ENCODE peak calls at places on chromosome 4, in eight cellular contexts. U, X, T, W, M, D, Q and B are unnamed samples.

GRCh38 chr4:142683997-142684396 is 162.1 kb downstream of the INPP4B start:
- DNase-seq in U (no peak), X (no peak), T (no peak), W (no peak), M (no peak), D (no peak), Q (no peak), B (no peak)

GRCh38 chr4:152293527-152293926 is 242.4 kb downstream of the FBXW7 start:
- DNase-seq in U (no peak), X (no peak), T (no peak), W (no peak), M (no peak), D (no peak), Q (no peak), B (no peak)

GRCh38 chr4:76147454-76148141 is 599 bp downstream of the NUP54 start:
- DNase-seq in U (peak; percentile 60), X (no peak), T (peak; percentile 32), W (no peak), M (peak; percentile 28), D (peak; percentile 46), Q (peak; percentile 72), B (peak; percentile 77)

GRCh38 chr4:149164282-149164681 is 651.4 kb downstream of the IQCM start:
- DNase-seq in U (no peak), X (no peak), T (no peak), W (no peak), M (no peak), D (no peak), Q (no peak), B (peak; percentile 5)

GRCh38 chr4:167100120-167100519 is 134.2 kb downstream of the SPOCK3 start:
- DNase-seq in U (no peak), X (no peak), T (no peak), W (no peak), M (no peak), D (no peak), Q (no peak), B (peak; percentile 39)

GRCh38 chr4:48799157-48799556 is 19.1 kb upstream of the FRYL start:
- DNase-seq in U (no peak), X (no peak), T (no peak), W (no peak), M (no peak), D (no peak), Q (no peak), B (no peak)

GRCh38 chr4:52102587-52102986 is 51.5 kb downstream of the SPATA18 start:
- DNase-seq in U (no peak), X (no peak), T (no peak), W (no peak), M (no peak), D (no peak), Q (no peak), B (peak; percentile 35)

GRCh38 chr4:26788341-26788733 is 72.3 kb upstream of the STIM2 start:
- DNase-seq in U (no peak), X (no peak), T (no peak), W (no peak), M (no peak), D (no peak), Q (no peak), B (no peak)

GRCh38 chr4:151315212-151315886 is 10.1 kb downstream of the SH3D19 start:
- DNase-seq in U (no peak), X (no peak), T (no peak), W (no peak), M (no peak), D (no peak), Q (no peak), B (peak; percentile 64)

GRCh38 chr4:47686294-47686872 is 151.5 kb downstream of the CORIN start:
- DNase-seq in U (peak; percentile 57), X (no peak), T (peak; percentile 22), W (peak; percentile 76), M (peak; percentile 20), D (peak; percentile 35), Q (no peak), B (peak; percentile 62)

GRCh38 chr4:14841801-14842748 is 160.2 kb upstream of the CPEB2 start:
- DNase-seq in U (peak; percentile 56), X (no peak), T (no peak), W (no peak), M (no peak), D (peak; percentile 61), Q (no peak), B (no peak)

GRCh38 chr4:7664106-7664505 is 229.4 kb upstream of the PSAPL1 start:
- DNase-seq in U (no peak), X (no peak), T (no peak), W (no peak), M (no peak), D (no peak), Q (no peak), B (no peak)

GRCh38 chr4:121800961-121801714 is at the start of gene EXOSC9:
- DNase-seq in U (peak; percentile 94), X (peak; percentile 96), T (peak; percentile 55), W (peak; percentile 96), M (peak; percentile 83), D (peak; percentile 93), Q (peak; percentile 96), B (peak; percentile 96)

GRCh38 chr4:823093-823760 is 2.7 kb downstream of the CPLX1 start:
- DNase-seq in U (no peak), X (no peak), T (no peak), W (no peak), M (no peak), D (no peak), Q (peak; percentile 58), B (no peak)

GRCh38 chr4:87270144-87270543 is 49.7 kb upstream of the KLHL8 start:
- DNase-seq in U (no peak), X (no peak), T (no peak), W (no peak), M (no peak), D (no peak), Q (no peak), B (peak; percentile 31)

DNA sequence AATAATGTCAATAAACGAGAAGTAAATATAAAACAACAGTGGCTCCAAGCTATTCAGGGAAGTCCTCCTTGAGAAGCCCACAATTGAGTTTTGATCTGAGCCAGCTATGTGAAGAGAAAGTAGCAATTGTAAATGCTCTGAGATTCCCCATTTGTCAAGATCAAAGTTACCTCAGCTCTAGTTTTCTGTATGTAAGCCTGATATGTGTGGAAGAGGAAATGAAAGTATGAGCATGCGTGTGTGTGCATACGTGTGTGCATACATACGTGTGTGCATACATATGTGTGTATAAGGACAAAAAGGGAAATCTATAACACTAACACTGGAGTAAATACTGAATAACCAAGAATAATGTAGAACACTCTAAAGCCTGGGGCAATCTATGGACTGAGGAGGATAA is 130.3 kb downstream of the SCFD2 start:
- DNase-seq in U (no peak), X (no peak), T (no peak), W (no peak), M (no peak), D (no peak), Q (no peak), B (no peak)
- TF ChIP-seq POLR2AphosphoS5 in U (no peak), X (no peak), T (no peak), W (no peak), M (no peak), D (no peak), Q (no peak), B (no peak)

GRCh38 chr4:159358226-159358625 is 255.3 kb downstream of the RAPGEF2 start:
- DNase-seq in U (no peak), X (no peak), T (no peak), W (no peak), M (no peak), D (no peak), Q (no peak), B (peak; percentile 25)

GRCh38 chr4:159363376-159363775 is 260.5 kb downstream of the RAPGEF2 start:
- DNase-seq in U (no peak), X (no peak), T (no peak), W (no peak), M (no peak), D (no peak), Q (no peak), B (no peak)

GRCh38 chr4:159357350-159357749 is 254.5 kb downstream of the RAPGEF2 start:
- DNase-seq in U (no peak), X (no peak), T (no peak), W (no peak), M (no peak), D (no peak), Q (no peak), B (no peak)

GRCh38 chr4:159355456-159355855 is 252.6 kb downstream of the RAPGEF2 start:
- DNase-seq in U (no peak), X (no peak), T (no peak), W (no peak), M (no peak), D (no peak), Q (no peak), B (no peak)

GRCh38 chr4:159360549-159360948 is 257.7 kb downstream of the RAPGEF2 start:
- DNase-seq in U (no peak), X (no peak), T (no peak), W (no peak), M (no peak), D (no peak), Q (no peak), B (peak; percentile 49)
- TF ChIP-seq POLR2A in U (no peak), X (no peak), T (no peak), W (no peak), M (no peak), D (no peak), Q (no peak), B (no peak)

GRCh38 chr4:82484987-82485783 is 54.8 kb downstream of the ENOPH1 start:
- DNase-seq in U (no peak), X (peak; percentile 85), T (no peak), W (no peak), M (no peak), D (no peak), Q (no peak), B (no peak)

GRCh38 chr4:82482387-82482786 is 52.0 kb downstream of the ENOPH1 start:
- DNase-seq in U (no peak), X (peak; percentile 55), T (no peak), W (no peak), M (no peak), D (no peak), Q (no peak), B (no peak)

GRCh38 chr4:82473621-82474164 is 43.3 kb downstream of the ENOPH1 start:
- DNase-seq in U (no peak), X (peak; percentile 57), T (no peak), W (no peak), M (no peak), D (no peak), Q (no peak), B (no peak)

GRCh38 chr4:82480786-82481317 is 50.5 kb downstream of the ENOPH1 start:
- DNase-seq in U (no peak), X (peak; percentile 66), T (no peak), W (no peak), M (no peak), D (no peak), Q (no peak), B (no peak)

DNA sequence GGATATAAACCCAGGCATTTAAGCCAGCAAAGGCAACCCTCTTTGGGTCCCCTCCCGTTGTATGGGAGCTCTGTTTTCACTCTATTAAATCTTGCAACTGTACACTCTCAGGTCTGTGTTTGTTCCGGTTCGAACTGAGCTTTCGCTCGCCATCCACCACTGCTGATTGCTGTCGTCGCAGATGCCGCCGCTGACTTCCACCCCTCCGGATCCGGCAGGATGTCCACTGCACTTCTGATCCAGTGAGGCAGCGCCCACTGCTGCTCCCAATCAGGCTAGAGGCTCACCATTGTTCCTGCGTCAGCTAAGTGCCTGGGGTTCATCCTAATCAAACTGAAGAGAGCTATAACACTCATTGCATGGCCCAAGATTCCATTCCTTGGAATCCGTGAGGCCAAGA is 49.2 kb downstream of the ENOPH1 start:
- DNase-seq in U (no peak), X (peak; percentile 31), T (no peak), W (no peak), M (no peak), D (no peak), Q (no peak), B (no peak)
- TF ChIP-seq POLR2AphosphoS5 in U (no peak), X (no peak), T (no peak), W (no peak), M (no peak), D (no peak), Q (no peak), B (no peak)

GRCh38 chr4:19729873-19730735 is 521.6 kb upstream of the SLIT2 start:
- DNase-seq in U (no peak), X (no peak), T (no peak), W (no peak), M (no peak), D (no peak), Q (no peak), B (peak; percentile 86)
- TF ChIP-seq POLR2A in U (no peak), X (no peak), T (no peak), W (no peak), M (no peak), D (no peak), Q (no peak), B (no peak)